ENCODE peak calls at places on chromosomes 5 and 9, in six cellular contexts. One of them, this sample, is unnamed.
A peak's percentile ranks its signal among the peaks of the same experiment; 100 is the strongest.

GRCh38 chr9:14141736-14142135 is 172.2 kb downstream of the NFIB start:
- DNase-seq in NT2/D1: no peak
- DNase-seq in tibial artery: no peak
- DNase-seq in astrocyte of the spinal cord: no peak
- DNase-seq in cerebellar cortex: no peak
- DNase-seq in fibroblast of mammary gland: no peak
- DNase-seq in this sample: no peak

GRCh38 chr5:34411470-34412346 is 244.4 kb upstream of the RAI14 start:
- DNase-seq in NT2/D1: no peak
- DNase-seq in astrocyte of the spinal cord: peak; percentile 74
- DNase-seq in cerebellar cortex: no peak
- DNase-seq in tibial artery: no peak
- DNase-seq in fibroblast of mammary gland: peak; percentile 77
- DNase-seq in this sample: no peak

GRCh38 chr5:109743770-109744212 is 54.1 kb downstream of the MAN2A1 start:
- DNase-seq in fibroblast of mammary gland: peak; percentile 88
- DNase-seq in cerebellar cortex: no peak
- DNase-seq in NT2/D1: no peak
- DNase-seq in tibial artery: no peak
- DNase-seq in astrocyte of the spinal cord: peak; percentile 90
- DNase-seq in this sample: no peak

GRCh38 chr9:4193391-4193790 is 106.5 kb downstream of the GLIS3 start:
- DNase-seq in NT2/D1: no peak
- DNase-seq in fibroblast of mammary gland: no peak
- DNase-seq in tibial artery: no peak
- DNase-seq in cerebellar cortex: no peak
- DNase-seq in astrocyte of the spinal cord: no peak
- DNase-seq in this sample: no peak

GRCh38 chr9:134694368-134694665 is 52.7 kb downstream of the COL5A1 start:
- DNase-seq in cerebellar cortex: no peak
- DNase-seq in NT2/D1: no peak
- DNase-seq in astrocyte of the spinal cord: no peak
- DNase-seq in fibroblast of mammary gland: no peak
- DNase-seq in tibial artery: no peak
- DNase-seq in this sample: no peak

GRCh38 chr9:126000256-126000655 is 253.1 kb downstream of the PBX3 start:
- DNase-seq in astrocyte of the spinal cord: no peak
- DNase-seq in cerebellar cortex: no peak
- DNase-seq in fibroblast of mammary gland: no peak
- DNase-seq in tibial artery: no peak
- DNase-seq in NT2/D1: no peak
- DNase-seq in this sample: no peak

GRCh38 chr9:8338249-8338721 is 538.7 kb upstream of the DMAC1 start:
- DNase-seq in tibial artery: no peak
- DNase-seq in astrocyte of the spinal cord: peak; percentile 45
- DNase-seq in fibroblast of mammary gland: peak; percentile 87
- DNase-seq in cerebellar cortex: no peak
- DNase-seq in NT2/D1: no peak
- DNase-seq in this sample: no peak

GRCh38 chr9:121503443-121503842 is 3.8 kb upstream of the GGTA1 start:
- DNase-seq in tibial artery: peak; percentile 30
- DNase-seq in fibroblast of mammary gland: peak; percentile 41
- DNase-seq in astrocyte of the spinal cord: no peak
- DNase-seq in cerebellar cortex: no peak
- DNase-seq in NT2/D1: no peak
- DNase-seq in this sample: no peak

GRCh38 chr5:88829773-88830172 is 53.2 kb downstream of the MEF2C start:
- DNase-seq in NT2/D1: no peak
- DNase-seq in fibroblast of mammary gland: no peak
- DNase-seq in astrocyte of the spinal cord: no peak
- DNase-seq in tibial artery: no peak
- DNase-seq in cerebellar cortex: no peak
- DNase-seq in this sample: no peak

GRCh38 chr9:128120741-128121465 is 6.6 kb downstream of the PTGES2 start:
- DNase-seq in tibial artery: no peak
- DNase-seq in cerebellar cortex: no peak
- DNase-seq in astrocyte of the spinal cord: no peak
- DNase-seq in NT2/D1: no peak
- DNase-seq in fibroblast of mammary gland: no peak
- DNase-seq in this sample: no peak

GRCh38 chr5:116763987-116764866 is 189.6 kb upstream of the SEMA6A start:
- DNase-seq in tibial artery: no peak
- DNase-seq in fibroblast of mammary gland: no peak
- DNase-seq in astrocyte of the spinal cord: peak; percentile 62
- DNase-seq in NT2/D1: no peak
- DNase-seq in cerebellar cortex: no peak
- DNase-seq in this sample: no peak

GRCh38 chr5:9401786-9402472 is 143.9 kb downstream of the SEMA5A start:
- DNase-seq in tibial artery: no peak
- DNase-seq in cerebellar cortex: no peak
- DNase-seq in astrocyte of the spinal cord: no peak
- DNase-seq in fibroblast of mammary gland: peak; percentile 63
- DNase-seq in NT2/D1: no peak
- DNase-seq in this sample: no peak

GRCh38 chr9:97980479-97980803 is 2.7 kb upstream of the ANP32B start:
- DNase-seq in NT2/D1: no peak
- DNase-seq in tibial artery: peak; percentile 76
- DNase-seq in cerebellar cortex: no peak
- DNase-seq in astrocyte of the spinal cord: no peak
- DNase-seq in fibroblast of mammary gland: peak; percentile 53
- DNase-seq in this sample: peak; percentile 57

GRCh38 chr5:32092938-32093812 is 80.9 kb downstream of the GOLPH3 start:
- DNase-seq in NT2/D1: peak; percentile 64
- DNase-seq in astrocyte of the spinal cord: peak; percentile 79
- DNase-seq in fibroblast of mammary gland: peak; percentile 78
- DNase-seq in tibial artery: peak; percentile 64
- DNase-seq in cerebellar cortex: peak; percentile 80
- DNase-seq in this sample: peak; percentile 35

GRCh38 chr5:1524799-1525623 is 1.3 kb upstream of the LPCAT1 start:
- DNase-seq in cerebellar cortex: no peak
- DNase-seq in fibroblast of mammary gland: no peak
- DNase-seq in NT2/D1: no peak
- DNase-seq in astrocyte of the spinal cord: no peak
- DNase-seq in tibial artery: peak; percentile 20
- DNase-seq in this sample: peak; percentile 44

GRCh38 chr9:127318651-127319167 is 54.1 kb downstream of the GARNL3 start:
- DNase-seq in NT2/D1: no peak
- DNase-seq in fibroblast of mammary gland: peak; percentile 71
- DNase-seq in cerebellar cortex: no peak
- DNase-seq in tibial artery: no peak
- DNase-seq in astrocyte of the spinal cord: peak; percentile 37
- DNase-seq in this sample: no peak